ENCODE peak calls at places on chromosomes 13 and 19, in seven cellular contexts. One of them, this sample, is unnamed.

GRCh38 chr13:113489549-113490495 is 689 bp downstream of the DCUN1D2 start:
- DNase-seq in upper lobe of right lung: no peak
- DNase-seq in psoas muscle: no peak
- DNase-seq in GM23338: peak; percentile 54
- DNase-seq in tibial nerve: no peak
- DNase-seq in AG04450: no peak
- DNase-seq in ascending aorta: no peak
- DNase-seq in this sample: peak; percentile 46

GRCh38 chr19:11377237-11377636 is 2.8 kb downstream of the SWSAP1 start:
- DNase-seq in AG04450: peak; percentile 76
- DNase-seq in tibial nerve: no peak
- DNase-seq in psoas muscle: no peak
- DNase-seq in upper lobe of right lung: no peak
- DNase-seq in ascending aorta: no peak
- DNase-seq in GM23338: peak; percentile 27
- DNase-seq in this sample: peak; percentile 83

GRCh38 chr13:21060063-21060826 is 1.1 kb downstream of the LATS2 start:
- DNase-seq in tibial nerve: no peak
- DNase-seq in psoas muscle: peak; percentile 85
- DNase-seq in ascending aorta: no peak
- DNase-seq in GM23338: peak; percentile 67
- DNase-seq in AG04450: no peak
- DNase-seq in upper lobe of right lung: peak; percentile 82
- DNase-seq in this sample: peak; percentile 57

GRCh38 chr19:34649886-34650543 is 26.9 kb downstream of the SCGB2B2 start:
- DNase-seq in ascending aorta: no peak
- DNase-seq in GM23338: no peak
- DNase-seq in tibial nerve: no peak
- DNase-seq in AG04450: no peak
- DNase-seq in upper lobe of right lung: no peak
- DNase-seq in psoas muscle: no peak
- DNase-seq in this sample: no peak

GRCh38 chr13:60759499-60759898 is 362.5 kb downstream of the TDRD3 start:
- DNase-seq in upper lobe of right lung: no peak
- DNase-seq in tibial nerve: no peak
- DNase-seq in ascending aorta: no peak
- DNase-seq in GM23338: peak; percentile 35
- DNase-seq in AG04450: no peak
- DNase-seq in psoas muscle: no peak
- DNase-seq in this sample: peak; percentile 49

GRCh38 chr19:43564800-43565199 is 10.5 kb downstream of the XRCC1 start:
- DNase-seq in upper lobe of right lung: no peak
- DNase-seq in tibial nerve: no peak
- DNase-seq in AG04450: no peak
- DNase-seq in GM23338: no peak
- DNase-seq in psoas muscle: no peak
- DNase-seq in ascending aorta: no peak
- DNase-seq in this sample: no peak

GRCh38 chr13:108274718-108275117 is 5.2 kb downstream of the TNFSF13B start:
- DNase-seq in ascending aorta: no peak
- DNase-seq in AG04450: no peak
- DNase-seq in psoas muscle: no peak
- DNase-seq in upper lobe of right lung: no peak
- DNase-seq in tibial nerve: no peak
- DNase-seq in GM23338: no peak
- DNase-seq in this sample: no peak

GRCh38 chr19:45391346-45391745 is 13.5 kb downstream of the PPP1R13L start:
- DNase-seq in GM23338: peak; percentile 76
- DNase-seq in ascending aorta: no peak
- DNase-seq in psoas muscle: no peak
- DNase-seq in AG04450: no peak
- DNase-seq in upper lobe of right lung: no peak
- DNase-seq in tibial nerve: no peak
- DNase-seq in this sample: no peak

GRCh38 chr19:51572908-51573307 is 1.8 kb downstream of the ZNF175 start:
- DNase-seq in upper lobe of right lung: no peak
- DNase-seq in tibial nerve: no peak
- DNase-seq in AG04450: peak; percentile 24
- DNase-seq in GM23338: no peak
- DNase-seq in ascending aorta: no peak
- DNase-seq in psoas muscle: no peak
- DNase-seq in this sample: no peak

GRCh38 chr13:114099918-114100445 is 32.4 kb downstream of the RASA3 start:
- DNase-seq in GM23338: peak; percentile 53
- DNase-seq in psoas muscle: peak; percentile 58
- DNase-seq in tibial nerve: peak; percentile 15
- DNase-seq in AG04450: no peak
- DNase-seq in ascending aorta: no peak
- DNase-seq in upper lobe of right lung: peak; percentile 56
- DNase-seq in this sample: peak; percentile 0

GRCh38 chr13:47146136-47146535 is 249.3 kb upstream of the HTR2A start:
- DNase-seq in GM23338: no peak
- DNase-seq in upper lobe of right lung: no peak
- DNase-seq in AG04450: peak; percentile 74
- DNase-seq in psoas muscle: no peak
- DNase-seq in tibial nerve: no peak
- DNase-seq in ascending aorta: no peak
- DNase-seq in this sample: no peak

GRCh38 chr19:9597027-9597426 is 12.7 kb upstream of the ZNF121 start:
- DNase-seq in psoas muscle: no peak
- DNase-seq in AG04450: no peak
- DNase-seq in tibial nerve: no peak
- DNase-seq in upper lobe of right lung: no peak
- DNase-seq in GM23338: no peak
- DNase-seq in ascending aorta: no peak
- DNase-seq in this sample: no peak

GRCh38 chr19:17031741-17032140 is 5.1 kb upstream of the CPAMD8 start:
- DNase-seq in GM23338: no peak
- DNase-seq in tibial nerve: no peak
- DNase-seq in psoas muscle: no peak
- DNase-seq in AG04450: no peak
- DNase-seq in ascending aorta: no peak
- DNase-seq in upper lobe of right lung: no peak
- DNase-seq in this sample: no peak

GRCh38 chr19:50629194-50629593 is 10.5 kb downstream of the SYT3 start:
- DNase-seq in GM23338: no peak
- DNase-seq in ascending aorta: no peak
- DNase-seq in tibial nerve: no peak
- DNase-seq in psoas muscle: no peak
- DNase-seq in AG04450: no peak
- DNase-seq in upper lobe of right lung: no peak
- DNase-seq in this sample: no peak

GRCh38 chr19:51246153-51246552 is 4.7 kb upstream of the SIGLECL1 start:
- DNase-seq in psoas muscle: no peak
- DNase-seq in GM23338: peak; percentile 16
- DNase-seq in tibial nerve: no peak
- DNase-seq in AG04450: no peak
- DNase-seq in ascending aorta: no peak
- DNase-seq in upper lobe of right lung: no peak
- DNase-seq in this sample: no peak

GRCh38 chr19:16394111-16394510 is 69.5 kb downstream of the KLF2 start:
- DNase-seq in ascending aorta: no peak
- DNase-seq in upper lobe of right lung: no peak
- DNase-seq in GM23338: no peak
- DNase-seq in psoas muscle: peak; percentile 3
- DNase-seq in AG04450: no peak
- DNase-seq in tibial nerve: no peak
- DNase-seq in this sample: no peak

DNA sequence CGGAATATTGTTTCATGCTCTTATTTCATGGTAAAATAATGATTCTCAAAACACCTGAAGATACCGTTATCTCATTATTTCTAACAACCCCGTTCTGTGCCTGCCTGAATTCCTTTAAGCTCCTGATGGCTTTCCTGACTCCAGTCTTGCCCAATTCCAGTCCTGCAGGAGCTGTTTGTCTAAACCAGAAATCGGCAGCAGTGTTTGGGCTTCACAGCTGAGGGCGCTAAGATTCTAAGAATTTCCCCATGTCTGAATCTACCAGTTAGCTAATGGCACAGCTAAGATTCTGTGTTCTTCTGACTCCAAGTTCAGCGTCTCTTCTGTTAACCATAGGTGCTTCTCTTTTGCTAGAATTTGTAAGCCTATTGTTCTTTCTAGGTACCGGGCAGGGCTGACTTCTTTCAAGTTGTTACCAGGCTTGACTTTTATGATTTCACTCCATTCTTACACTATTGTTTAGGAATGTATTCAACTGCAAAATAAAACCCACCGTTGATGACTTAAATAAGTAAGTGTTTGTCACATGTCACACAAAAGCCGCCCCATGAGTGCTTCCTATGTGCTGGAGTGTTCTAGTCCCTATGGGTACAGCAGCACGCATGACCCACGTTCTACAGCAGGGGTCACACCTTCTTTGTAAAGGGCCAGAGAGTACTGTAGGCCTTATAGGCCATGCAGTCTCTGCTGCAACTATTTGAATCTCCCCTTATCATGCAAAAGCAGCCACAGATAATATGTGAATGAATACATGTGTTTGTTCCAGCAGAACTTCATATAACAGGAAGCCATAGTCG is 168.2 kb upstream of the RNF113B start:
- DNase-seq in ascending aorta: no peak
- DNase-seq in psoas muscle: no peak
- DNase-seq in upper lobe of right lung: no peak
- DNase-seq in AG04450: no peak
- DNase-seq in tibial nerve: no peak
- DNase-seq in GM23338: no peak
- DNase-seq in this sample: no peak
- TF ChIP-seq CTCF in ascending aorta: no peak
- TF ChIP-seq CTCF in psoas muscle: no peak
- TF ChIP-seq CTCF in upper lobe of right lung: no peak
- TF ChIP-seq CTCF in AG04450: no peak
- TF ChIP-seq CTCF in tibial nerve: no peak
- TF ChIP-seq CTCF in GM23338: no peak
- TF ChIP-seq CTCF in this sample: no peak

DNA sequence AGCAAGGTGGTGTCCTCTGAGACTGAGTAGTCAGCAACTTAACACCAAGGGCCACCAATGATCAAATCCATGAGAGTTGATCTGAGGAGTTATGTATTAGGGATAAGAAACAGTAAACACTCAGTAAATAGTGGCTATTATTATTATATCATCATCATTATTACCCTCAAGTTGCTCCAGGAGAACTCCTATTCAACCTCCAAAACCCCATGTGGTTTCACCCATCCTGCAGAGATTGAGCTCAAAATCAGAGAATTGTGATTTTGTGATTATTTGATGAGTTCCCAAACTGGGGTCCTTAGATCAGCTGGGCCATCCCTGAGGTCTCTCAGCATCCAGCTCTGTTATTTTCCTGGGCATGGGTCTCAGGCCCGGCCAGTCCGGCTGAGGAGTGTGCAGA is 3.5 kb upstream of the CGB7 start:
- DNase-seq in upper lobe of right lung: no peak
- DNase-seq in AG04450: no peak
- DNase-seq in psoas muscle: no peak
- DNase-seq in ascending aorta: no peak
- DNase-seq in tibial nerve: no peak
- DNase-seq in GM23338: no peak
- DNase-seq in this sample: no peak
- H3K27me3 ChIP-seq in upper lobe of right lung: peaks cover 53% of the 10 kb centered on the region
- H3K27me3 ChIP-seq in AG04450: peaks cover 15% of the 10 kb centered on the region
- H3K27me3 ChIP-seq in psoas muscle: no peaks in the 10 kb centered on the region
- H3K27me3 ChIP-seq in ascending aorta: peaks cover 3% of the 10 kb centered on the region
- H3K27me3 ChIP-seq in tibial nerve: peaks cover 2% of the 10 kb centered on the region
- H3K27me3 ChIP-seq in GM23338: peaks cover 60% of the 10 kb centered on the region
- H3K27me3 ChIP-seq in this sample: peaks cover 10% of the 10 kb centered on the region

GRCh38 chr13:104868806-104869205 is 1666.7 kb downstream of the EFNB2 start:
- DNase-seq in upper lobe of right lung: no peak
- DNase-seq in ascending aorta: no peak
- DNase-seq in tibial nerve: no peak
- DNase-seq in psoas muscle: no peak
- DNase-seq in GM23338: no peak
- DNase-seq in AG04450: no peak
- DNase-seq in this sample: no peak
- TF ChIP-seq CTCF in upper lobe of right lung: no peak
- TF ChIP-seq CTCF in ascending aorta: no peak
- TF ChIP-seq CTCF in tibial nerve: no peak
- TF ChIP-seq CTCF in psoas muscle: no peak
- TF ChIP-seq CTCF in GM23338: no peak
- TF ChIP-seq CTCF in AG04450: no peak
- TF ChIP-seq CTCF in this sample: no peak

DNA sequence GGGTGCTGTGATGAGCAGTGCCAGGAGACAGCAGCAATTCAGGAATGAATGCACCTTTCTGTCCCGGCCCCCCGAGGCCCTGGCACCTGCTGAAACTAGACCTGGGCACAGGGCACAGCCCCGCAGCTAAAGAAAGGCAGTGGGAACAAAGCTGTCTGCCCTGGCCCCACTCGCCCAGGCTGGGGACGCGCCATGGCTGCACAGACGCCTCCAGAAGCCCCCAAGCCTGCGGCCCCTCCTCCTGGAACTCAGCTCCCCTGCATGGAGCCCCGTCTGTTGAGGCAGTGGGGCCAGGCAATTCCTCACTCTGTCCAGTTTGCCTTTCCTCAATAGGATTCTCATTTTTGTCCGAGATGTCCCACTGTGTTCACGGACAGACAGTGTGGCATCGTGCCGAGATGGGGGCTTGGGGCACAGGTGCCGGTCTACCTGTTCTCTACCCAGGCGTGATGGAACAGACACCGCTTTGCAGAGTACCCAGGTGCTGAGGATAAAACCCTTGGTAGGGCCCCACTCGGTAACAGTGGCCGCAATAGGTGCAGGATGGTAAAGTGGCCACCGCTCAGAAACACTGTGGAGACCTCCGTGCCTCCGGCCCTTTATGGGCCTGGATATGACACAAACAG is 146.5 kb upstream of the SOX1 start:
- DNase-seq in GM23338: no peak
- DNase-seq in AG04450: no peak
- DNase-seq in tibial nerve: no peak
- DNase-seq in upper lobe of right lung: peak; percentile 55
- DNase-seq in ascending aorta: no peak
- DNase-seq in psoas muscle: no peak
- DNase-seq in this sample: no peak
- H3K27me3 ChIP-seq in GM23338: no peaks in the 10 kb centered on the region
- H3K27me3 ChIP-seq in AG04450: no peaks in the 10 kb centered on the region
- H3K27me3 ChIP-seq in tibial nerve: no peaks in the 10 kb centered on the region
- H3K27me3 ChIP-seq in upper lobe of right lung: peaks cover 13% of the 10 kb centered on the region
- H3K27me3 ChIP-seq in ascending aorta: no peaks in the 10 kb centered on the region
- H3K27me3 ChIP-seq in psoas muscle: no peaks in the 10 kb centered on the region
- H3K27me3 ChIP-seq in this sample: no peaks in the 10 kb centered on the region

This sample was measured in adrenal gland.